ENCODE peak calls at places on chromosome 6, in seven cellular contexts. Z is NCI-H748 treated with DMSO at 0.1 percent for 48 hours; F is lower leg skin; D is H7; Y is activated naive CD4-positive, alpha-beta T cell; Q is A549; N is Calu3. J is an unnamed sample.

GRCh38 chr6:137950581-137950980 is 83.5 kb downstream of the TNFAIP3 start:
- DNase-seq in Z (no peak), F (no peak), D (no peak), Y (no peak), Q (no peak), N (no peak), J (no peak)

GRCh38 chr6:113644861-113645575 is 212.1 kb upstream of the MARCKS start:
- DNase-seq in Z (no peak), F (no peak), D (no peak), Y (no peak), Q (no peak), N (no peak), J (no peak)

GRCh38 chr6:132598473-132598872 is 8.9 kb upstream of the TAAR5 start:
- DNase-seq in Z (no peak), F (no peak), D (peak), Y (no peak), Q (peak), N (peak), J (no peak)

GRCh38 chr6:161418458-161418945 is 144.6 kb upstream of the AGPAT4 start:
- DNase-seq in Z (peak), F (no peak), D (peak), Y (no peak), Q (no peak), N (peak), J (peak)

GRCh38 chr6:7058250-7058923 is 49.4 kb upstream of the RREB1 start:
- DNase-seq in Z (no peak), F (no peak), D (no peak), Y (no peak), Q (peak), N (peak), J (no peak)

GRCh38 chr6:137303436-137303835 is 84.3 kb upstream of the IFNGR1 start:
- DNase-seq in Z (no peak), F (no peak), D (no peak), Y (no peak), Q (no peak), N (no peak), J (no peak)

GRCh38 chr6:44247338-44248302 is 719 bp downstream of the HSP90AB1 start:
- DNase-seq in Z (peak), F (peak), D (peak), Y (peak), Q (no peak), N (peak), J (peak)

GRCh38 chr6:132132911-132133639 is 181.9 kb upstream of the CCN2 start:
- DNase-seq in Z (no peak), F (no peak), D (no peak), Y (no peak), Q (no peak), N (no peak), J (peak)

GRCh38 chr6:4565301-4566250 is 210.6 kb upstream of the CDYL start:
- DNase-seq in Z (no peak), F (peak), D (no peak), Y (no peak), Q (no peak), N (no peak), J (no peak)

GRCh38 chr6:82525775-82526515 is 162.3 kb downstream of the TPBG start:
- DNase-seq in Z (peak), F (no peak), D (no peak), Y (no peak), Q (no peak), N (no peak), J (no peak)

GRCh38 chr6:152130441-152130840 is 323.0 kb downstream of the ESR1 start:
- DNase-seq in Z (no peak), F (no peak), D (no peak), Y (no peak), Q (no peak), N (no peak), J (no peak)

GRCh38 chr6:88558981-88559380 is 392.8 kb upstream of the CNR1 start:
- DNase-seq in Z (no peak), F (peak), D (no peak), Y (no peak), Q (no peak), N (no peak), J (no peak)

GRCh38 chr6:170421921-170422320 is 115.4 kb downstream of the FAM120B start:
- DNase-seq in Z (no peak), F (no peak), D (no peak), Y (no peak), Q (no peak), N (no peak), J (no peak)

GRCh38 chr6:79544939-79545450 is 7.8 kb upstream of the LCA5 start:
- DNase-seq in Z (peak), F (peak), D (peak), Y (no peak), Q (peak), N (peak), J (peak)

GRCh38 chr6:139296927-139297326 is 5.1 kb upstream of the TXLNB start:
- DNase-seq in Z (no peak), F (no peak), D (no peak), Y (no peak), Q (no peak), N (no peak), J (no peak)

GRCh38 chr6:3259491-3259958 is 778 bp downstream of the PSMG4 start:
- DNase-seq in Z (peak), F (no peak), D (peak), Y (no peak), Q (peak), N (peak), J (no peak)

GRCh38 chr6:10424005-10424404 is 9.1 kb upstream of the TFAP2A start:
- DNase-seq in Z (no peak), F (no peak), D (peak), Y (no peak), Q (no peak), N (peak), J (no peak)

GRCh38 chr6:31701666-31702420 is 1.3 kb downstream of the ABHD16A start:
- DNase-seq in Z (peak), F (no peak), D (no peak), Y (no peak), Q (no peak), N (no peak), J (peak)

GRCh38 chr6:88360203-88360797 is 194.2 kb upstream of the CNR1 start:
- DNase-seq in Z (no peak), F (no peak), D (no peak), Y (no peak), Q (peak), N (no peak), J (no peak)

GRCh38 chr6:156174026-156174880 is 602.9 kb upstream of the ARID1B start:
- DNase-seq in Z (no peak), F (no peak), D (no peak), Y (no peak), Q (no peak), N (no peak), J (no peak)

GRCh38 chr6:360791-361373 is 30.7 kb upstream of the IRF4 start:
- DNase-seq in Z (no peak), F (no peak), D (no peak), Y (no peak), Q (no peak), N (no peak), J (no peak)

GRCh38 chr6:131135244-131136020 is at the start of gene AKAP7:
- DNase-seq in Z (no peak), F (peak), D (peak), Y (peak), Q (peak), N (peak), J (no peak)

GRCh38 chr6:83920017-83920416 is 60.5 kb downstream of the CYB5R4 start:
- DNase-seq in Z (no peak), F (no peak), D (no peak), Y (no peak), Q (no peak), N (no peak), J (no peak)

GRCh38 chr6:131124341-131125071 is 10.8 kb upstream of the AKAP7 start:
- DNase-seq in Z (no peak), F (no peak), D (no peak), Y (no peak), Q (no peak), N (no peak), J (no peak)

GRCh38 chr6:36639171-36639808 is 39.2 kb upstream of the CDKN1A start:
- DNase-seq in Z (no peak), F (no peak), D (no peak), Y (no peak), Q (no peak), N (no peak), J (no peak)

GRCh38 chr6:104003803-104004516 is 855.8 kb downstream of the HACE1 start:
- DNase-seq in Z (no peak), F (no peak), D (peak), Y (no peak), Q (no peak), N (no peak), J (no peak)

GRCh38 chr6:166435574-166435973 is 52.8 kb upstream of the MPC1 start:
- DNase-seq in Z (no peak), F (peak), D (no peak), Y (peak), Q (no peak), N (no peak), J (no peak)

GRCh38 chr6:26141378-26141901 is 54.2 kb downstream of the HFE start:
- DNase-seq in Z (no peak), F (no peak), D (no peak), Y (no peak), Q (no peak), N (no peak), J (peak)

GRCh38 chr6:75922226-75922625 is 150.2 kb downstream of the IMPG1 start:
- DNase-seq in Z (no peak), F (no peak), D (no peak), Y (no peak), Q (no peak), N (no peak), J (no peak)

GRCh38 chr6:94727710-94728109 is 849.6 kb upstream of the MANEA start:
- DNase-seq in Z (no peak), F (no peak), D (no peak), Y (no peak), Q (no peak), N (no peak), J (no peak)

GRCh38 chr6:7138921-7139358 is 31.2 kb downstream of the RREB1 start:
- DNase-seq in Z (peak), F (no peak), D (peak), Y (peak), Q (peak), N (peak), J (no peak)

GRCh38 chr6:15017251-15017650 is 228.6 kb upstream of the JARID2 start:
- DNase-seq in Z (no peak), F (no peak), D (peak), Y (no peak), Q (no peak), N (no peak), J (no peak)

GRCh38 chr6:129744201-129744879 is 34.4 kb upstream of the ARHGAP18 start:
- DNase-seq in Z (no peak), F (no peak), D (no peak), Y (no peak), Q (peak), N (no peak), J (no peak)

GRCh38 chr6:10518461-10519216 is 2.5 kb upstream of the GCNT2 start:
- DNase-seq in Z (no peak), F (peak), D (no peak), Y (no peak), Q (no peak), N (peak), J (peak)

GRCh38 chr6:139381216-139381615 is 6.8 kb upstream of the CITED2 start:
- DNase-seq in Z (no peak), F (no peak), D (no peak), Y (no peak), Q (no peak), N (no peak), J (no peak)

GRCh38 chr6:35044771-35045275 is 96.3 kb downstream of the TCP11 start:
- DNase-seq in Z (no peak), F (peak), D (no peak), Y (no peak), Q (no peak), N (no peak), J (no peak)

GRCh38 chr6:17865243-17865642 is 122.2 kb downstream of the KIF13A start:
- DNase-seq in Z (no peak), F (peak), D (no peak), Y (no peak), Q (no peak), N (peak), J (no peak)

GRCh38 chr6:26025047-26025893 is 62.0 kb upstream of the HFE start:
- DNase-seq in Z (no peak), F (no peak), D (no peak), Y (no peak), Q (no peak), N (peak), J (no peak)

GRCh38 chr6:159487636-159488035 is 205.4 kb downstream of the SOD2 start:
- DNase-seq in Z (no peak), F (no peak), D (no peak), Y (no peak), Q (no peak), N (no peak), J (no peak)

GRCh38 chr6:69294407-69294806 is 502.4 kb downstream of the LMBRD1 start:
- DNase-seq in Z (no peak), F (no peak), D (no peak), Y (no peak), Q (no peak), N (no peak), J (no peak)